ENCODE peak calls at places on chromosomes 6 and 20, in seven cellular contexts. One of them, this sample, is unnamed.

GRCh38 chr6:128057541-128058335 is 156.9 kb upstream of the THEMIS start:
- DNase-seq in psoas muscle: no peak
- DNase-seq in T47D: no peak
- DNase-seq in RWPE2: no peak
- DNase-seq in activated T-cell treated with anti-CD3 and anti-CD28 coated beads for 1 hour: no peak
- DNase-seq in NCI-H2081: no peak
- DNase-seq in fibroblast of lung: peak; percentile 47
- DNase-seq in this sample: no peak

GRCh38 chr6:11277275-11278206 is 45.1 kb upstream of the NEDD9 start:
- DNase-seq in psoas muscle: no peak
- DNase-seq in T47D: peak; percentile 21
- DNase-seq in RWPE2: no peak
- DNase-seq in activated T-cell treated with anti-CD3 and anti-CD28 coated beads for 1 hour: no peak
- DNase-seq in NCI-H2081: no peak
- DNase-seq in fibroblast of lung: peak; percentile 64
- DNase-seq in this sample: peak; percentile 60

GRCh38 chr6:127879685-127880084 is 21.2 kb downstream of the THEMIS start:
- DNase-seq in psoas muscle: peak; percentile 44
- DNase-seq in T47D: peak; percentile 8
- DNase-seq in RWPE2: peak; percentile 30
- DNase-seq in activated T-cell treated with anti-CD3 and anti-CD28 coated beads for 1 hour: no peak
- DNase-seq in NCI-H2081: no peak
- DNase-seq in fibroblast of lung: peak; percentile 26
- DNase-seq in this sample: no peak

GRCh38 chr20:9166153-9166780 is 97.4 kb downstream of the PLCB4 start:
- DNase-seq in psoas muscle: no peak
- DNase-seq in T47D: no peak
- DNase-seq in RWPE2: no peak
- DNase-seq in activated T-cell treated with anti-CD3 and anti-CD28 coated beads for 1 hour: no peak
- DNase-seq in NCI-H2081: peak; percentile 74
- DNase-seq in fibroblast of lung: no peak
- DNase-seq in this sample: peak; percentile 9

GRCh38 chr6:83952830-83953229 is 80.7 kb upstream of the MRAP2 start:
- DNase-seq in psoas muscle: no peak
- DNase-seq in T47D: no peak
- DNase-seq in RWPE2: no peak
- DNase-seq in activated T-cell treated with anti-CD3 and anti-CD28 coated beads for 1 hour: no peak
- DNase-seq in NCI-H2081: no peak
- DNase-seq in fibroblast of lung: peak; percentile 15
- DNase-seq in this sample: no peak

GRCh38 chr6:161226005-161226964 is 47.6 kb downstream of the AGPAT4 start:
- DNase-seq in psoas muscle: no peak
- DNase-seq in T47D: no peak
- DNase-seq in RWPE2: no peak
- DNase-seq in activated T-cell treated with anti-CD3 and anti-CD28 coated beads for 1 hour: no peak
- DNase-seq in NCI-H2081: no peak
- DNase-seq in fibroblast of lung: no peak
- DNase-seq in this sample: no peak

GRCh38 chr20:46374383-46374782 is 32.0 kb downstream of the ELMO2 start:
- DNase-seq in psoas muscle: no peak
- DNase-seq in T47D: no peak
- DNase-seq in RWPE2: no peak
- DNase-seq in activated T-cell treated with anti-CD3 and anti-CD28 coated beads for 1 hour: no peak
- DNase-seq in NCI-H2081: no peak
- DNase-seq in fibroblast of lung: no peak
- DNase-seq in this sample: no peak

GRCh38 chr20:46134716-46135115 is 16.6 kb downstream of the CD40 start:
- DNase-seq in psoas muscle: no peak
- DNase-seq in T47D: no peak
- DNase-seq in RWPE2: no peak
- DNase-seq in activated T-cell treated with anti-CD3 and anti-CD28 coated beads for 1 hour: no peak
- DNase-seq in NCI-H2081: no peak
- DNase-seq in fibroblast of lung: no peak
- DNase-seq in this sample: no peak

GRCh38 chr6:15515660-15516375 is 147.0 kb downstream of the DTNBP1 start:
- DNase-seq in psoas muscle: no peak
- DNase-seq in T47D: peak; percentile 51
- DNase-seq in RWPE2: no peak
- DNase-seq in activated T-cell treated with anti-CD3 and anti-CD28 coated beads for 1 hour: no peak
- DNase-seq in NCI-H2081: no peak
- DNase-seq in fibroblast of lung: no peak
- DNase-seq in this sample: no peak

GRCh38 chr20:6590891-6591679 is 176.4 kb upstream of the BMP2 start:
- DNase-seq in psoas muscle: no peak
- DNase-seq in T47D: peak; percentile 12
- DNase-seq in RWPE2: peak; percentile 95
- DNase-seq in activated T-cell treated with anti-CD3 and anti-CD28 coated beads for 1 hour: no peak
- DNase-seq in NCI-H2081: no peak
- DNase-seq in fibroblast of lung: peak; percentile 77
- DNase-seq in this sample: peak; percentile 92

GRCh38 chr20:59431014-59431413 is 130.6 kb downstream of the EDN3 start:
- DNase-seq in psoas muscle: no peak
- DNase-seq in T47D: no peak
- DNase-seq in RWPE2: no peak
- DNase-seq in activated T-cell treated with anti-CD3 and anti-CD28 coated beads for 1 hour: no peak
- DNase-seq in NCI-H2081: no peak
- DNase-seq in fibroblast of lung: no peak
- DNase-seq in this sample: no peak

GRCh38 chr20:32354592-32355416 is 3.3 kb upstream of the ASXL1 start:
- DNase-seq in psoas muscle: no peak
- DNase-seq in T47D: peak; percentile 57
- DNase-seq in RWPE2: peak; percentile 29
- DNase-seq in activated T-cell treated with anti-CD3 and anti-CD28 coated beads for 1 hour: no peak
- DNase-seq in NCI-H2081: no peak
- DNase-seq in fibroblast of lung: peak; percentile 62
- DNase-seq in this sample: peak; percentile 22

GRCh38 chr6:113184736-113185135 is 672.4 kb upstream of the MARCKS start:
- DNase-seq in psoas muscle: peak; percentile 48
- DNase-seq in T47D: no peak
- DNase-seq in RWPE2: no peak
- DNase-seq in activated T-cell treated with anti-CD3 and anti-CD28 coated beads for 1 hour: no peak
- DNase-seq in NCI-H2081: no peak
- DNase-seq in fibroblast of lung: peak; percentile 26
- DNase-seq in this sample: no peak

GRCh38 chr20:17749979-17750721 is 50.4 kb downstream of the BANF2 start:
- DNase-seq in psoas muscle: peak; percentile 87
- DNase-seq in T47D: peak; percentile 78
- DNase-seq in RWPE2: no peak
- DNase-seq in activated T-cell treated with anti-CD3 and anti-CD28 coated beads for 1 hour: no peak
- DNase-seq in NCI-H2081: no peak
- DNase-seq in fibroblast of lung: peak; percentile 59
- DNase-seq in this sample: peak; percentile 91

GRCh38 chr20:10115021-10115420 is 80.2 kb downstream of the ANKEF1 start:
- DNase-seq in psoas muscle: no peak
- DNase-seq in T47D: no peak
- DNase-seq in RWPE2: no peak
- DNase-seq in activated T-cell treated with anti-CD3 and anti-CD28 coated beads for 1 hour: no peak
- DNase-seq in NCI-H2081: no peak
- DNase-seq in fibroblast of lung: peak; percentile 86
- DNase-seq in this sample: no peak

GRCh38 chr6:2951723-2952122 is 19.6 kb downstream of the SERPINB6 start:
- DNase-seq in psoas muscle: no peak
- DNase-seq in T47D: no peak
- DNase-seq in RWPE2: no peak
- DNase-seq in activated T-cell treated with anti-CD3 and anti-CD28 coated beads for 1 hour: no peak
- DNase-seq in NCI-H2081: no peak
- DNase-seq in fibroblast of lung: no peak
- DNase-seq in this sample: no peak

GRCh38 chr6:3471711-3472110 is 14.9 kb upstream of the SLC22A23 start:
- DNase-seq in psoas muscle: no peak
- DNase-seq in T47D: no peak
- DNase-seq in RWPE2: no peak
- DNase-seq in activated T-cell treated with anti-CD3 and anti-CD28 coated beads for 1 hour: no peak
- DNase-seq in NCI-H2081: peak; percentile 68
- DNase-seq in fibroblast of lung: no peak
- DNase-seq in this sample: no peak

GRCh38 chr6:44062771-44063560 is 64.3 kb downstream of the MRPL14 start:
- DNase-seq in psoas muscle: no peak
- DNase-seq in T47D: no peak
- DNase-seq in RWPE2: no peak
- DNase-seq in activated T-cell treated with anti-CD3 and anti-CD28 coated beads for 1 hour: no peak
- DNase-seq in NCI-H2081: no peak
- DNase-seq in fibroblast of lung: no peak
- DNase-seq in this sample: no peak

GRCh38 chr20:6866741-6867140 is 99.3 kb downstream of the BMP2 start:
- DNase-seq in psoas muscle: no peak
- DNase-seq in T47D: no peak
- DNase-seq in RWPE2: no peak
- DNase-seq in activated T-cell treated with anti-CD3 and anti-CD28 coated beads for 1 hour: no peak
- DNase-seq in NCI-H2081: no peak
- DNase-seq in fibroblast of lung: no peak
- DNase-seq in this sample: no peak

GRCh38 chr6:167092672-167093339 is 30.1 kb upstream of the CCR6 start:
- DNase-seq in psoas muscle: no peak
- DNase-seq in T47D: no peak
- DNase-seq in RWPE2: no peak
- DNase-seq in activated T-cell treated with anti-CD3 and anti-CD28 coated beads for 1 hour: no peak
- DNase-seq in NCI-H2081: no peak
- DNase-seq in fibroblast of lung: no peak
- DNase-seq in this sample: no peak

GRCh38 chr20:62507991-62508640 is 32.3 kb upstream of the GATA5 start:
- DNase-seq in psoas muscle: no peak
- DNase-seq in T47D: no peak
- DNase-seq in RWPE2: no peak
- DNase-seq in activated T-cell treated with anti-CD3 and anti-CD28 coated beads for 1 hour: no peak
- DNase-seq in NCI-H2081: no peak
- DNase-seq in fibroblast of lung: no peak
- DNase-seq in this sample: no peak

GRCh38 chr6:157259443-157259842 is 63.9 kb downstream of the TMEM242 start:
- DNase-seq in psoas muscle: no peak
- DNase-seq in T47D: no peak
- DNase-seq in RWPE2: no peak
- DNase-seq in activated T-cell treated with anti-CD3 and anti-CD28 coated beads for 1 hour: no peak
- DNase-seq in NCI-H2081: no peak
- DNase-seq in fibroblast of lung: no peak
- DNase-seq in this sample: no peak

GRCh38 chr6:50600280-50600679 is 113.0 kb upstream of the TFAP2D start:
- DNase-seq in psoas muscle: no peak
- DNase-seq in T47D: no peak
- DNase-seq in RWPE2: no peak
- DNase-seq in activated T-cell treated with anti-CD3 and anti-CD28 coated beads for 1 hour: no peak
- DNase-seq in NCI-H2081: no peak
- DNase-seq in fibroblast of lung: no peak
- DNase-seq in this sample: no peak

GRCh38 chr20:20712004-20712473 is 405 bp downstream of the RALGAPA2 start:
- DNase-seq in psoas muscle: no peak
- DNase-seq in T47D: peak; percentile 33
- DNase-seq in RWPE2: no peak
- DNase-seq in activated T-cell treated with anti-CD3 and anti-CD28 coated beads for 1 hour: peak; percentile 5
- DNase-seq in NCI-H2081: peak; percentile 27
- DNase-seq in fibroblast of lung: peak; percentile 11
- DNase-seq in this sample: peak; percentile 11

GRCh38 chr20:31720486-31721407 is 1.9 kb downstream of the BCL2L1 start:
- DNase-seq in psoas muscle: no peak
- DNase-seq in T47D: no peak
- DNase-seq in RWPE2: peak; percentile 72
- DNase-seq in activated T-cell treated with anti-CD3 and anti-CD28 coated beads for 1 hour: no peak
- DNase-seq in NCI-H2081: no peak
- DNase-seq in fibroblast of lung: no peak
- DNase-seq in this sample: no peak

GRCh38 chr20:29740601-29740950 is 1516.9 kb upstream of the DEFB115 start:
- DNase-seq in psoas muscle: peak; percentile 42
- DNase-seq in T47D: no peak
- DNase-seq in RWPE2: peak; percentile 75
- DNase-seq in activated T-cell treated with anti-CD3 and anti-CD28 coated beads for 1 hour: no peak
- DNase-seq in NCI-H2081: no peak
- DNase-seq in fibroblast of lung: no peak
- DNase-seq in this sample: no peak

GRCh38 chr20:46312945-46313861 is 4.9 kb upstream of the CDH22 start:
- DNase-seq in psoas muscle: no peak
- DNase-seq in T47D: no peak
- DNase-seq in RWPE2: no peak
- DNase-seq in activated T-cell treated with anti-CD3 and anti-CD28 coated beads for 1 hour: no peak
- DNase-seq in NCI-H2081: no peak
- DNase-seq in fibroblast of lung: no peak
- DNase-seq in this sample: no peak

GRCh38 chr6:14549871-14550270 is 432.3 kb downstream of the CD83 start:
- DNase-seq in psoas muscle: no peak
- DNase-seq in T47D: no peak
- DNase-seq in RWPE2: no peak
- DNase-seq in activated T-cell treated with anti-CD3 and anti-CD28 coated beads for 1 hour: no peak
- DNase-seq in NCI-H2081: no peak
- DNase-seq in fibroblast of lung: no peak
- DNase-seq in this sample: no peak